ENCODE peak calls at places on chromosomes 7 and 10, in six cellular contexts. P is endodermal cell, K is AG09309, W is psoas muscle, F is pancreas, R is gastrocnemius medialis. O is an unnamed sample.

GRCh38 chr7:114087674-114088539 is 169.1 kb upstream of the PPP1R3A start:
- DNase-seq in P (peak), W (no peak), F (peak), R (peak), K (no peak), O (no peak)

GRCh38 chr10:70258216-70258615 is 25.0 kb upstream of the PPA1 start:
- DNase-seq in F (no peak), K (no peak), W (no peak), P (no peak), R (no peak), O (no peak)

GRCh38 chr10:69438531-69439349 is 12.5 kb upstream of the TSPAN15 start:
- DNase-seq in P (no peak), W (no peak), R (no peak), F (no peak), K (no peak), O (no peak)

GRCh38 chr10:58994226-58995057 is 182.0 kb upstream of the PHYHIPL start:
- DNase-seq in F (no peak), R (no peak), W (no peak), K (no peak), P (no peak), O (no peak)

GRCh38 chr7:94612253-94612652 is 43.7 kb downstream of the SGCE start:
- DNase-seq in W (no peak), F (no peak), P (no peak), R (no peak), K (no peak), O (no peak)

GRCh38 chr10:127300868-127301321 is 104.5 kb upstream of the INSYN2A start:
- DNase-seq in K (no peak), F (peak), R (no peak), P (no peak), W (no peak), O (no peak)

GRCh38 chr7:117505238-117505637 is 25.4 kb downstream of the CFTR start:
- DNase-seq in P (no peak), W (no peak), F (no peak), K (no peak), R (no peak), O (no peak)

GRCh38 chr7:47982610-47983009 is 3.2 kb upstream of the HUS1 start:
- DNase-seq in K (no peak), P (no peak), W (no peak), F (no peak), R (no peak), O (no peak)

GRCh38 chr7:96786261-96786997 is 76.8 kb upstream of the SEM1 start:
- DNase-seq in P (peak), K (no peak), F (no peak), R (no peak), W (no peak), O (no peak)

GRCh38 chr7:33940503-33940902 is 35.2 kb downstream of the BMPER start:
- DNase-seq in W (no peak), R (no peak), F (no peak), K (no peak), P (no peak), O (no peak)

GRCh38 chr10:101956898-101957297 is 99.1 kb downstream of the ARMH3 start:
- DNase-seq in P (no peak), K (no peak), R (no peak), F (no peak), W (no peak), O (no peak)

GRCh38 chr10:101038486-101038885 is 7.5 kb downstream of the SFXN3 start:
- DNase-seq in K (no peak), F (no peak), W (no peak), R (no peak), P (peak), O (no peak)

GRCh38 chr10:75592888-75593643 is 161.6 kb downstream of the LRMDA start:
- DNase-seq in P (no peak), K (no peak), W (no peak), F (no peak), R (no peak), O (no peak)

GRCh38 chr7:106317971-106318370 is 33.2 kb upstream of the NAMPT start:
- DNase-seq in P (no peak), R (no peak), K (no peak), F (no peak), W (no peak), O (no peak)

GRCh38 chr10:48316236-48316635 is 9.8 kb downstream of the MAPK8 start:
- DNase-seq in R (no peak), P (no peak), W (no peak), K (no peak), F (no peak), O (no peak)

GRCh38 chr7:13476881-13477444 is 512.5 kb downstream of the ETV1 start:
- DNase-seq in W (no peak), F (no peak), R (no peak), P (no peak), K (no peak), O (no peak)

GRCh38 chr10:31897506-31897905 is 31.1 kb downstream of the ARHGAP12 start:
- DNase-seq in P (no peak), F (no peak), W (no peak), R (no peak), K (no peak), O (no peak)

GRCh38 chr10:7819126-7819470 is 793 bp downstream of the TAF3 start:
- DNase-seq in P (peak), W (peak), F (peak), K (no peak), R (no peak), O (no peak)

GRCh38 chr10:60423920-60424319 is 34.2 kb upstream of the ANK3 start:
- DNase-seq in F (no peak), K (no peak), W (no peak), R (no peak), P (no peak), O (no peak)

GRCh38 chr10:114811769-114812353 is 9.7 kb upstream of the FHIP2A start:
- DNase-seq in P (no peak), F (no peak), R (no peak), W (no peak), K (no peak), O (no peak)

GRCh38 chr10:100184426-100185219 is 1.2 kb downstream of the ERLIN1 start:
- DNase-seq in R (no peak), K (no peak), F (no peak), W (no peak), P (no peak), O (no peak)

GRCh38 chr10:7579681-7580080 is 87.1 kb downstream of the ITIH5 start:
- DNase-seq in R (no peak), F (no peak), W (no peak), P (no peak), K (no peak), O (no peak)

GRCh38 chr7:83739527-83739926 is 90.6 kb upstream of the SEMA3E start:
- DNase-seq in P (no peak), W (no peak), K (no peak), F (no peak), R (no peak), O (no peak)

GRCh38 chr7:2526659-2527504 is 7.3 kb downstream of the LFNG start:
- DNase-seq in W (peak), P (no peak), F (no peak), K (no peak), R (no peak), O (no peak)

GRCh38 chr10:26095781-26096180 is 120.8 kb upstream of the GAD2 start:
- DNase-seq in K (no peak), P (no peak), F (no peak), R (no peak), W (no peak), O (no peak)

GRCh38 chr7:27112960-27113949 is 10.8 kb upstream of the HOXA2 start:
- DNase-seq in P (peak), F (no peak), W (peak), K (no peak), R (no peak), O (no peak)

GRCh38 chr10:69845574-69846251 is 44.0 kb downstream of the COL13A1 start:
- DNase-seq in K (no peak), R (peak), W (peak), P (no peak), F (peak), O (no peak)

GRCh38 chr7:43439631-43440401 is 143.1 kb upstream of the STK17A start:
- DNase-seq in F (no peak), P (peak), W (no peak), K (no peak), R (no peak), O (no peak)
- TF ChIP-seq CTCF in F (peak), P (peak), W (peak), K (peak), R (peak), O (peak)

GRCh38 chr10:104334965-104335650 is 3.2 kb downstream of the ITPRIP start:
- DNase-seq in K (no peak), F (no peak), W (no peak), R (no peak), P (peak), O (no peak)

GRCh38 chr10:104332243-104333036 is 5.8 kb downstream of the ITPRIP start:
- DNase-seq in F (no peak), P (peak), W (no peak), K (no peak), R (no peak), O (no peak)

GRCh38 chr10:104333728-104334373 is 4.4 kb downstream of the ITPRIP start:
- DNase-seq in W (no peak), R (no peak), K (no peak), F (no peak), P (peak), O (no peak)

GRCh38 chr10:104333037-104333727 is 5.1 kb downstream of the ITPRIP start:
- DNase-seq in W (no peak), P (peak), K (no peak), F (no peak), R (no peak), O (no peak)

DNA sequence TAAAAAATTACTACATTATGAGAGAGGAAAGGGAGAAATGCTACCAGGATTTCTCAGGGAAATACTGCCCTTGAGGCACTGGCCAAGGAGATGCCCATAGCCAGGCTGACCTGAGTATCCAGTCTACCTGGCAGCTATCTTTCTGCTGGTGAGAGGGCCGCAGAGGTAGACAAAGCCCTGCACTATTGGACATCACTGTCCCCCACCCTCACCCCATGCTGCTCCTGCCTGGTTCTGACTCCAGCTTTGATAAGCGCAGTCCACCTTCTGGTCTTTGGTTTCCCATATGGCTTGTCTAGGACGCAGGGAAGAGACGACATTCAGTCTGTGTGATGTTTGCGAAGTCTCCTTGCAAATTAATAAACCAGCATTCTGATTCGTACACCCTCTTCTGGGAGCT is 3.7 kb downstream of the ITPRIP start:
- DNase-seq in R (no peak), F (no peak), P (peak), K (no peak), W (no peak), O (no peak)
- TF ChIP-seq CTCF in R (no peak), F (no peak), P (no peak), K (no peak), W (no peak), O (no peak)

DNA sequence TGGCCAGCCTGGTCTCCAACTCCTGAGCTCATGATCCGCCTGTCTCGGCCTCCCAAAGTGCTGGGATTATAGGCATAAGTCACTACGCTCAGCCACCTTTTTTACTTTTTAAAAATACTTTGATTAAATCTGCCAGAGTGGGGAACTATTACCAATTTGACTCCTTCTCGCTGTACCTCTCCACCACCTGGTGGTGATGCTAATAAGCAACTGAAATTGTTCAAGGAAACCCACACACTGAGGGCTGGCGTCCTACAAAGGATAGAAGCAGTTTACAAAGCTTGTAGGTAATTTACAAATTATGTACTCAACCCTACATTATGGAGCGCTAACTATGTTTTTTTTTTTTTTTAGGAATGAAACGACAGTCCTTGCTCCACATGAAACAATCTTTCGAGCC is 111.1 kb downstream of the CPED1 start:
- DNase-seq in P (peak), F (no peak), R (no peak), K (no peak), W (no peak), O (no peak)
- TF ChIP-seq CTCF in P (peak), F (no peak), R (no peak), K (peak), W (no peak), O (no peak)

DNA sequence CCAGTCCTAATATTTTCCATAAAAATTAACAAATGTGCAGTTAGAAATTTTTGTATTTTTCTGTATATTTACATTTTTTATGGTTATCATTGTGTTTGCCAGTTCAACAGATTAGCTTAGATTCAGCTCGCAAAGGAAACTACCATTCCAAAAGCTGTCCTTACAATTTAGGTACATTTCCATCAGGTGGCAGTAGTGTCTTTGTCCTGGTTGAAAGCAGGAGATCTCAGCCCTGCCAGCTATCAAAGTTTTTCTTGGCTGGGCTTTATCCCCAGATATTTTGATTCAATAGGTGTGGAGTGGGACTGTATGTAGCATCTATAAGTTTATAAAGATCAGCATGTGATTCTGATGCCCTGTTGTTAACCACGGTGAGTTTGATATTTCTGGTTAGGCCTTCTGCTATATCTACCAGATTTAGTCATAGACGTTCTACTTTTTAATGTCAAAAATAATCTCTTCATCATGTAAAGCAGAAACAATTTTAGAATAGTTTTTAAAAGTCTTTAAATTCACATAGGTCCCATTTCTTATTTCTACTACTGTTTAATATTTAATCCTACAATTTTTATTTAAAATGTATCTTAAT is 15.5 kb upstream of the ICA1 start:
- DNase-seq in P (peak), K (no peak), R (no peak), W (no peak), F (peak), O (no peak)
- TF ChIP-seq CTCF in P (peak), K (no peak), R (no peak), W (no peak), F (peak), O (no peak)

GRCh38 chr7:158573310-158573709 is 14.3 kb downstream of the PTPRN2 start:
- DNase-seq in F (no peak), R (no peak), W (no peak), K (no peak), P (no peak), O (no peak)

GRCh38 chr7:158570449-158571170 is 17.0 kb downstream of the PTPRN2 start:
- DNase-seq in W (no peak), P (no peak), F (no peak), K (no peak), R (no peak), O (no peak)

GRCh38 chr7:158572000-158572828 is 15.4 kb downstream of the PTPRN2 start:
- DNase-seq in R (no peak), P (peak), F (peak), K (no peak), W (no peak), O (no peak)

GRCh38 chr7:158576050-158576762 is 11.4 kb downstream of the PTPRN2 start:
- DNase-seq in F (no peak), W (no peak), R (no peak), P (no peak), K (no peak), O (no peak)

GRCh38 chr7:158574308-158575036 is 13.2 kb downstream of the PTPRN2 start:
- DNase-seq in R (no peak), K (no peak), P (no peak), W (no peak), F (no peak), O (no peak)
- TF ChIP-seq CTCF in R (no peak), K (no peak), P (no peak), W (no peak), F (no peak), O (no peak)

GRCh38 chr7:127833641-127834040 is 181.6 kb downstream of the SND1 start:
- DNase-seq in W (no peak), F (no peak), K (no peak), P (no peak), R (no peak), O (no peak)

GRCh38 chr7:127828843-127829502 is 177.0 kb downstream of the SND1 start:
- DNase-seq in W (no peak), K (no peak), P (no peak), F (no peak), R (no peak), O (no peak)

GRCh38 chr7:127832592-127832991 is 180.6 kb downstream of the SND1 start:
- DNase-seq in K (no peak), F (no peak), W (no peak), R (no peak), P (no peak), O (no peak)

GRCh38 chr7:127835679-127836078 is 183.7 kb downstream of the SND1 start:
- DNase-seq in R (no peak), P (no peak), K (no peak), F (no peak), W (no peak), O (no peak)

DNA sequence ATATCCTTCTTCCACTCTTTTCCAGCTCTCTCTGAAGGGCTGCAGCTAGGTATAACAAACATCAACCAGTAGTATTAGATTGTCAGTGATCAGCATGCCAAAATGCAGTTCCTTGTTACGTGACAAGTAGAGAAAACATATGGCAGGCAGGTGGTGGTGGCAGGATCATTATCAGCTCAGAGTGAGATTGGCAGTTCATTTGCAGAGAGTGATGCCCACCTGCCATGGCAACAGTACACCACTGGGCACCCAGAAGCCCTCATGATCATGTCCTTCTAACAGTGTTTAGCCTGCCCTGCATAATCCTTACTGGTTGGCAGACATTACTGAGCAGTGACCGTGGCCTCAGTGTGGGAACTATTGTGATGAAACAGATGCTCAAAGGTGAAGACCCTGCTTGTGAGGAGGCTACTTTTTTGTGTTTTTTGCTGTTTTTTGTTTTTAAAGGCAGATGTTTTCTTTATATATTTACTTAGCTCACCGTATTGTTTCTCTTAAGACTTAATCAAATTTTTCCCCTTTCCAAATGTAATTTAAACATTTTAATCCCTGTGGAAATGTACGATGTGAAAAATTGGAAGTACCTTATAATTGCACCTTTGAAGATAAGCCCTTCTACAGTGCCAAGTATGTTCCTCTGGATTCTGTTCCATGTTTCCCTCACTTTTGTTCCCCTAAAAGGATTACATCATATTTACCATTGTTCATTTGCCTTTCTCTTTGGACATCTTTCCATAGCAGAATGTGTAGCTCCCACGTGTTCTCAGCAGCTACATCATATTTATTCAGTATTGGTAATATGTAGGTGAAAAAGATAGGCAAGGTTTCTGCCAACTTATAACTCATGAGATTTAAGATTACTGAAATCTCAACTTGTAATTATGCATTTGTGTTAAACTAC is 179.6 kb downstream of the SND1 start:
- DNase-seq in R (no peak), F (peak), W (no peak), K (no peak), P (no peak), O (no peak)
- TF ChIP-seq CTCF in R (no peak), F (no peak), W (no peak), K (no peak), P (no peak), O (no peak)

O was measured in tibial nerve.